ENCODE peak calls at places on chromosomes 5 and 9, in eight cellular contexts. One of them, this sample, is unnamed.

GRCh38 chr9:121556580-121556979 is 56.9 kb upstream of the GGTA1 start:
- DNase-seq in endodermal cell: no peak
- DNase-seq in Kasumi-1: no peak
- DNase-seq in effector memory CD4-positive, alpha-beta T cell: no peak
- DNase-seq in heart left ventricle: peak; percentile 41
- DNase-seq in WTC11: no peak
- DNase-seq in uterus: no peak
- DNase-seq in spleen: no peak
- DNase-seq in this sample: peak; percentile 78

GRCh38 chr9:94005272-94005901 is 50.2 kb upstream of the BARX1 start:
- DNase-seq in Kasumi-1: no peak
- DNase-seq in uterus: no peak
- DNase-seq in WTC11: no peak
- DNase-seq in spleen: no peak
- DNase-seq in endodermal cell: no peak
- DNase-seq in effector memory CD4-positive, alpha-beta T cell: no peak
- DNase-seq in heart left ventricle: no peak
- DNase-seq in this sample: peak; percentile 40

GRCh38 chr5:67815455-67816391 is 399.8 kb upstream of the PIK3R1 start:
- DNase-seq in effector memory CD4-positive, alpha-beta T cell: no peak
- DNase-seq in uterus: peak; percentile 66
- DNase-seq in spleen: no peak
- DNase-seq in endodermal cell: no peak
- DNase-seq in WTC11: no peak
- DNase-seq in heart left ventricle: peak; percentile 43
- DNase-seq in Kasumi-1: no peak
- DNase-seq in this sample: peak; percentile 58

GRCh38 chr5:179906294-179906794 is 1.4 kb downstream of the TBC1D9B start:
- DNase-seq in Kasumi-1: no peak
- DNase-seq in heart left ventricle: no peak
- DNase-seq in WTC11: peak; percentile 27
- DNase-seq in spleen: peak; percentile 66
- DNase-seq in uterus: no peak
- DNase-seq in endodermal cell: no peak
- DNase-seq in effector memory CD4-positive, alpha-beta T cell: no peak
- DNase-seq in this sample: no peak

GRCh38 chr9:122900791-122901190 is 4.4 kb downstream of the RC3H2 start:
- DNase-seq in heart left ventricle: no peak
- DNase-seq in uterus: no peak
- DNase-seq in WTC11: no peak
- DNase-seq in Kasumi-1: peak; percentile 39
- DNase-seq in endodermal cell: no peak
- DNase-seq in effector memory CD4-positive, alpha-beta T cell: no peak
- DNase-seq in spleen: no peak
- DNase-seq in this sample: no peak

GRCh38 chr5:172777381-172778222 is 6.6 kb upstream of the DUSP1 start:
- DNase-seq in Kasumi-1: peak; percentile 60
- DNase-seq in WTC11: no peak
- DNase-seq in effector memory CD4-positive, alpha-beta T cell: peak; percentile 81
- DNase-seq in uterus: peak; percentile 91
- DNase-seq in spleen: peak; percentile 98
- DNase-seq in endodermal cell: peak; percentile 87
- DNase-seq in heart left ventricle: peak; percentile 86
- DNase-seq in this sample: no peak

GRCh38 chr5:13816126-13816525 is 128.4 kb downstream of the DNAH5 start:
- DNase-seq in heart left ventricle: no peak
- DNase-seq in effector memory CD4-positive, alpha-beta T cell: no peak
- DNase-seq in WTC11: no peak
- DNase-seq in uterus: no peak
- DNase-seq in spleen: no peak
- DNase-seq in Kasumi-1: no peak
- DNase-seq in endodermal cell: no peak
- DNase-seq in this sample: no peak

GRCh38 chr5:56056875-56057274 is 62.1 kb upstream of the IL6ST start:
- DNase-seq in spleen: no peak
- DNase-seq in WTC11: no peak
- DNase-seq in uterus: no peak
- DNase-seq in heart left ventricle: no peak
- DNase-seq in endodermal cell: no peak
- DNase-seq in Kasumi-1: no peak
- DNase-seq in effector memory CD4-positive, alpha-beta T cell: no peak
- DNase-seq in this sample: no peak

GRCh38 chr9:125659954-125660353 is 47.1 kb downstream of the MAPKAP1 start:
- DNase-seq in uterus: no peak
- DNase-seq in WTC11: no peak
- DNase-seq in Kasumi-1: no peak
- DNase-seq in heart left ventricle: no peak
- DNase-seq in spleen: no peak
- DNase-seq in effector memory CD4-positive, alpha-beta T cell: no peak
- DNase-seq in endodermal cell: no peak
- DNase-seq in this sample: no peak

GRCh38 chr9:136978073-136978864 is 965 bp downstream of the PTGDS start:
- DNase-seq in heart left ventricle: peak; percentile 91
- DNase-seq in spleen: peak; percentile 87
- DNase-seq in WTC11: peak; percentile 96
- DNase-seq in Kasumi-1: no peak
- DNase-seq in effector memory CD4-positive, alpha-beta T cell: peak; percentile 76
- DNase-seq in endodermal cell: peak; percentile 98
- DNase-seq in uterus: peak; percentile 62
- DNase-seq in this sample: no peak

GRCh38 chr5:89444073-89444472 is 561.1 kb upstream of the MEF2C start:
- DNase-seq in endodermal cell: no peak
- DNase-seq in heart left ventricle: no peak
- DNase-seq in WTC11: no peak
- DNase-seq in Kasumi-1: no peak
- DNase-seq in effector memory CD4-positive, alpha-beta T cell: no peak
- DNase-seq in spleen: no peak
- DNase-seq in uterus: no peak
- DNase-seq in this sample: no peak

GRCh38 chr5:116420540-116420939 is 154.1 kb downstream of the SEMA6A start:
- DNase-seq in effector memory CD4-positive, alpha-beta T cell: no peak
- DNase-seq in endodermal cell: no peak
- DNase-seq in spleen: no peak
- DNase-seq in uterus: peak; percentile 48
- DNase-seq in Kasumi-1: no peak
- DNase-seq in WTC11: no peak
- DNase-seq in heart left ventricle: peak; percentile 35
- DNase-seq in this sample: no peak

GRCh38 chr5:179568731-179569130 is 18.4 kb downstream of the RUFY1 start:
- DNase-seq in Kasumi-1: peak; percentile 57
- DNase-seq in spleen: peak; percentile 9
- DNase-seq in endodermal cell: no peak
- DNase-seq in uterus: no peak
- DNase-seq in WTC11: no peak
- DNase-seq in effector memory CD4-positive, alpha-beta T cell: no peak
- DNase-seq in heart left ventricle: no peak
- DNase-seq in this sample: no peak

GRCh38 chr5:149745944-149746326 is 15.8 kb downstream of the PPARGC1B start:
- DNase-seq in WTC11: no peak
- DNase-seq in heart left ventricle: no peak
- DNase-seq in Kasumi-1: no peak
- DNase-seq in uterus: no peak
- DNase-seq in effector memory CD4-positive, alpha-beta T cell: no peak
- DNase-seq in endodermal cell: no peak
- DNase-seq in spleen: no peak
- DNase-seq in this sample: no peak

GRCh38 chr5:103041071-103041676 is 78.8 kb downstream of the GIN1 start:
- DNase-seq in uterus: no peak
- DNase-seq in WTC11: no peak
- DNase-seq in heart left ventricle: no peak
- DNase-seq in Kasumi-1: peak; percentile 78
- DNase-seq in spleen: no peak
- DNase-seq in effector memory CD4-positive, alpha-beta T cell: no peak
- DNase-seq in endodermal cell: no peak
- DNase-seq in this sample: no peak

GRCh38 chr9:99889120-99889519 is 17.3 kb upstream of the STX17 start:
- DNase-seq in uterus: no peak
- DNase-seq in Kasumi-1: no peak
- DNase-seq in heart left ventricle: no peak
- DNase-seq in endodermal cell: no peak
- DNase-seq in effector memory CD4-positive, alpha-beta T cell: no peak
- DNase-seq in WTC11: no peak
- DNase-seq in spleen: no peak
- DNase-seq in this sample: no peak

GRCh38 chr5:73485715-73486114 is 12.5 kb upstream of the BTF3 start:
- DNase-seq in WTC11: no peak
- DNase-seq in spleen: no peak
- DNase-seq in effector memory CD4-positive, alpha-beta T cell: no peak
- DNase-seq in uterus: no peak
- DNase-seq in heart left ventricle: no peak
- DNase-seq in Kasumi-1: no peak
- DNase-seq in endodermal cell: no peak
- DNase-seq in this sample: no peak

GRCh38 chr5:122142480-122142879 is 13.1 kb downstream of the ZNF474 start:
- DNase-seq in endodermal cell: no peak
- DNase-seq in uterus: no peak
- DNase-seq in heart left ventricle: no peak
- DNase-seq in Kasumi-1: no peak
- DNase-seq in spleen: no peak
- DNase-seq in WTC11: no peak
- DNase-seq in effector memory CD4-positive, alpha-beta T cell: no peak
- DNase-seq in this sample: no peak

GRCh38 chr5:78630047-78630446 is 18.5 kb downstream of the LHFPL2 start:
- DNase-seq in effector memory CD4-positive, alpha-beta T cell: no peak
- DNase-seq in endodermal cell: peak; percentile 38
- DNase-seq in spleen: no peak
- DNase-seq in heart left ventricle: no peak
- DNase-seq in WTC11: no peak
- DNase-seq in uterus: no peak
- DNase-seq in Kasumi-1: no peak
- DNase-seq in this sample: no peak

GRCh38 chr9:130343445-130343918 is 77.9 kb downstream of the HMCN2 start:
- DNase-seq in WTC11: peak; percentile 89
- DNase-seq in spleen: peak; percentile 57
- DNase-seq in Kasumi-1: peak; percentile 24
- DNase-seq in endodermal cell: peak; percentile 91
- DNase-seq in heart left ventricle: peak; percentile 37
- DNase-seq in effector memory CD4-positive, alpha-beta T cell: no peak
- DNase-seq in uterus: no peak
- DNase-seq in this sample: no peak

GRCh38 chr5:2621631-2622030 is 129.8 kb downstream of the IRX2 start:
- DNase-seq in effector memory CD4-positive, alpha-beta T cell: no peak
- DNase-seq in WTC11: no peak
- DNase-seq in Kasumi-1: no peak
- DNase-seq in heart left ventricle: no peak
- DNase-seq in spleen: no peak
- DNase-seq in uterus: no peak
- DNase-seq in endodermal cell: peak; percentile 11
- DNase-seq in this sample: no peak

GRCh38 chr9:96217756-96218693 is 84.0 kb downstream of the HSD17B3 start:
- DNase-seq in endodermal cell: peak; percentile 94
- DNase-seq in uterus: peak; percentile 48
- DNase-seq in Kasumi-1: peak; percentile 73
- DNase-seq in spleen: peak; percentile 91
- DNase-seq in effector memory CD4-positive, alpha-beta T cell: peak; percentile 32
- DNase-seq in heart left ventricle: peak; percentile 81
- DNase-seq in WTC11: peak; percentile 78
- DNase-seq in this sample: no peak

GRCh38 chr9:93897075-93897970 is 57.8 kb downstream of the BARX1 start:
- DNase-seq in effector memory CD4-positive, alpha-beta T cell: no peak
- DNase-seq in WTC11: no peak
- DNase-seq in spleen: peak; percentile 43
- DNase-seq in endodermal cell: peak; percentile 29
- DNase-seq in heart left ventricle: no peak
- DNase-seq in Kasumi-1: no peak
- DNase-seq in uterus: no peak
- DNase-seq in this sample: no peak

GRCh38 chr5:176360894-176361436 is 599 bp downstream of the KIAA1191 start:
- DNase-seq in effector memory CD4-positive, alpha-beta T cell: no peak
- DNase-seq in heart left ventricle: no peak
- DNase-seq in Kasumi-1: peak; percentile 32
- DNase-seq in endodermal cell: no peak
- DNase-seq in WTC11: no peak
- DNase-seq in uterus: no peak
- DNase-seq in spleen: no peak
- DNase-seq in this sample: no peak

GRCh38 chr5:88979244-88979643 is 96.3 kb upstream of the MEF2C start:
- DNase-seq in Kasumi-1: peak; percentile 20
- DNase-seq in effector memory CD4-positive, alpha-beta T cell: no peak
- DNase-seq in endodermal cell: no peak
- DNase-seq in spleen: no peak
- DNase-seq in heart left ventricle: no peak
- DNase-seq in uterus: no peak
- DNase-seq in WTC11: no peak
- DNase-seq in this sample: no peak

GRCh38 chr5:71786337-71787060 is 67.4 kb downstream of the CARTPT start:
- DNase-seq in spleen: no peak
- DNase-seq in Kasumi-1: no peak
- DNase-seq in endodermal cell: no peak
- DNase-seq in uterus: no peak
- DNase-seq in WTC11: no peak
- DNase-seq in heart left ventricle: no peak
- DNase-seq in effector memory CD4-positive, alpha-beta T cell: no peak
- DNase-seq in this sample: no peak

GRCh38 chr5:125719681-125720676 is 703.2 kb upstream of the GRAMD2B start:
- DNase-seq in Kasumi-1: no peak
- DNase-seq in endodermal cell: no peak
- DNase-seq in uterus: no peak
- DNase-seq in heart left ventricle: no peak
- DNase-seq in effector memory CD4-positive, alpha-beta T cell: no peak
- DNase-seq in spleen: no peak
- DNase-seq in WTC11: no peak
- DNase-seq in this sample: peak; percentile 34

GRCh38 chr5:11791777-11792176 is 112.5 kb downstream of the CTNND2 start:
- DNase-seq in effector memory CD4-positive, alpha-beta T cell: no peak
- DNase-seq in uterus: no peak
- DNase-seq in spleen: no peak
- DNase-seq in endodermal cell: no peak
- DNase-seq in WTC11: no peak
- DNase-seq in Kasumi-1: no peak
- DNase-seq in heart left ventricle: no peak
- DNase-seq in this sample: no peak

GRCh38 chr9:132644251-132644650 is 25.5 kb downstream of the DDX31 start:
- DNase-seq in effector memory CD4-positive, alpha-beta T cell: no peak
- DNase-seq in WTC11: no peak
- DNase-seq in spleen: no peak
- DNase-seq in heart left ventricle: no peak
- DNase-seq in endodermal cell: no peak
- DNase-seq in uterus: no peak
- DNase-seq in Kasumi-1: peak; percentile 52
- DNase-seq in this sample: no peak